ENCODE peak calls at places on chromosomes 7 and 10, in six cellular contexts. One of them, this sample, is unnamed.

GRCh38 chr10:45471531-45472310 is 97.7 kb downstream of the ALOX5 start:
- DNase-seq in prostate gland: no peak
- DNase-seq in A549: no peak
- DNase-seq in IMR-90: no peak
- DNase-seq in HepG2: peak; percentile 15
- DNase-seq in adrenal gland: no peak
- DNase-seq in this sample: no peak

GRCh38 chr10:646118-646524 is 43.3 kb downstream of the DIP2C start:
- DNase-seq in prostate gland: no peak
- DNase-seq in A549: no peak
- DNase-seq in IMR-90: no peak
- DNase-seq in HepG2: no peak
- DNase-seq in adrenal gland: no peak
- DNase-seq in this sample: no peak

GRCh38 chr7:110534241-110534931 is 556.5 kb upstream of the LRRN3 start:
- DNase-seq in prostate gland: peak; percentile 31
- DNase-seq in A549: peak; percentile 29
- DNase-seq in IMR-90: peak; percentile 71
- DNase-seq in HepG2: peak; percentile 4
- DNase-seq in adrenal gland: peak; percentile 38
- DNase-seq in this sample: peak; percentile 60

GRCh38 chr10:118590334-118590733 is 5.1 kb downstream of the PRLHR start:
- DNase-seq in prostate gland: peak; percentile 85
- DNase-seq in A549: no peak
- DNase-seq in IMR-90: no peak
- DNase-seq in HepG2: no peak
- DNase-seq in adrenal gland: peak; percentile 90
- DNase-seq in this sample: peak; percentile 91

GRCh38 chr10:60425392-60426110 is 35.9 kb upstream of the ANK3 start:
- DNase-seq in prostate gland: no peak
- DNase-seq in A549: no peak
- DNase-seq in IMR-90: peak; percentile 67
- DNase-seq in HepG2: no peak
- DNase-seq in adrenal gland: no peak
- DNase-seq in this sample: no peak

GRCh38 chr10:85655394-85655793 is 711.2 kb downstream of the GRID1 start:
- DNase-seq in prostate gland: no peak
- DNase-seq in A549: no peak
- DNase-seq in IMR-90: no peak
- DNase-seq in HepG2: no peak
- DNase-seq in adrenal gland: no peak
- DNase-seq in this sample: no peak

GRCh38 chr7:157300406-157300770 is 36.4 kb upstream of the DNAJB6 start:
- DNase-seq in prostate gland: no peak
- DNase-seq in A549: no peak
- DNase-seq in IMR-90: no peak
- DNase-seq in HepG2: no peak
- DNase-seq in adrenal gland: no peak
- DNase-seq in this sample: no peak

GRCh38 chr7:74612015-74612829 is 45.3 kb upstream of the GTF2I start:
- DNase-seq in prostate gland: peak; percentile 49
- DNase-seq in A549: no peak
- DNase-seq in IMR-90: no peak
- DNase-seq in HepG2: peak; percentile 74
- DNase-seq in adrenal gland: no peak
- DNase-seq in this sample: peak; percentile 83

GRCh38 chr10:7408494-7409044 is 2.3 kb downstream of the SFMBT2 start:
- DNase-seq in prostate gland: peak; percentile 56
- DNase-seq in A549: peak; percentile 64
- DNase-seq in IMR-90: peak; percentile 17
- DNase-seq in HepG2: no peak
- DNase-seq in adrenal gland: peak; percentile 63
- DNase-seq in this sample: peak; percentile 73

GRCh38 chr7:139744768-139745250 is 33.0 kb downstream of the HIPK2 start:
- DNase-seq in prostate gland: no peak
- DNase-seq in A549: no peak
- DNase-seq in IMR-90: no peak
- DNase-seq in HepG2: no peak
- DNase-seq in adrenal gland: no peak
- DNase-seq in this sample: peak; percentile 43

GRCh38 chr10:30039567-30039966 is 19.8 kb downstream of the JCAD start:
- DNase-seq in prostate gland: no peak
- DNase-seq in A549: no peak
- DNase-seq in IMR-90: no peak
- DNase-seq in HepG2: no peak
- DNase-seq in adrenal gland: no peak
- DNase-seq in this sample: peak; percentile 73

GRCh38 chr10:61754553-61755540 is 92.1 kb downstream of the CABCOCO1 start:
- DNase-seq in prostate gland: no peak
- DNase-seq in A549: no peak
- DNase-seq in IMR-90: peak; percentile 35
- DNase-seq in HepG2: no peak
- DNase-seq in adrenal gland: no peak
- DNase-seq in this sample: no peak

GRCh38 chr7:99001482-99002145 is 123.3 kb downstream of the TRRAP start:
- DNase-seq in prostate gland: no peak
- DNase-seq in A549: no peak
- DNase-seq in IMR-90: no peak
- DNase-seq in HepG2: no peak
- DNase-seq in adrenal gland: no peak
- DNase-seq in this sample: peak; percentile 7

GRCh38 chr10:74206727-74207126 is 55.7 kb downstream of the ADK start:
- DNase-seq in prostate gland: peak; percentile 64
- DNase-seq in A549: no peak
- DNase-seq in IMR-90: no peak
- DNase-seq in HepG2: no peak
- DNase-seq in adrenal gland: no peak
- DNase-seq in this sample: no peak

GRCh38 chr7:149427096-149427680 is 33.7 kb downstream of the ZNF777 start:
- DNase-seq in prostate gland: no peak
- DNase-seq in A549: no peak
- DNase-seq in IMR-90: no peak
- DNase-seq in HepG2: no peak
- DNase-seq in adrenal gland: no peak
- DNase-seq in this sample: no peak

GRCh38 chr10:94193466-94193924 is 169.2 kb downstream of the NOC3L start:
- DNase-seq in prostate gland: no peak
- DNase-seq in A549: no peak
- DNase-seq in IMR-90: peak; percentile 90
- DNase-seq in HepG2: no peak
- DNase-seq in adrenal gland: no peak
- DNase-seq in this sample: no peak

GRCh38 chr10:131862548-131862947 is 38.3 kb upstream of the PPP2R2D start:
- DNase-seq in prostate gland: no peak
- DNase-seq in A549: no peak
- DNase-seq in IMR-90: no peak
- DNase-seq in HepG2: peak; percentile 38
- DNase-seq in adrenal gland: no peak
- DNase-seq in this sample: no peak

GRCh38 chr10:36538945-36539586 is 586.3 kb upstream of the ANKRD30A start:
- DNase-seq in prostate gland: no peak
- DNase-seq in A549: no peak
- DNase-seq in IMR-90: peak; percentile 87
- DNase-seq in HepG2: no peak
- DNase-seq in adrenal gland: no peak
- DNase-seq in this sample: no peak

GRCh38 chr10:107163904-107164861 is at the start of gene SORCS1:
- DNase-seq in prostate gland: no peak
- DNase-seq in A549: no peak
- DNase-seq in IMR-90: no peak
- DNase-seq in HepG2: no peak
- DNase-seq in adrenal gland: no peak
- DNase-seq in this sample: peak; percentile 60

GRCh38 chr7:45720989-45721388 is 146.8 kb downstream of the ADCY1 start:
- DNase-seq in prostate gland: no peak
- DNase-seq in A549: no peak
- DNase-seq in IMR-90: no peak
- DNase-seq in HepG2: no peak
- DNase-seq in adrenal gland: no peak
- DNase-seq in this sample: no peak

GRCh38 chr10:124916098-124916584 is 25.8 kb upstream of the ZRANB1 start:
- DNase-seq in prostate gland: no peak
- DNase-seq in A549: peak; percentile 28
- DNase-seq in IMR-90: peak; percentile 27
- DNase-seq in HepG2: no peak
- DNase-seq in adrenal gland: no peak
- DNase-seq in this sample: no peak

GRCh38 chr10:131792809-131793208 is 108.0 kb upstream of the PPP2R2D start:
- DNase-seq in prostate gland: no peak
- DNase-seq in A549: no peak
- DNase-seq in IMR-90: no peak
- DNase-seq in HepG2: no peak
- DNase-seq in adrenal gland: no peak
- DNase-seq in this sample: no peak

GRCh38 chr7:129782257-129783096 is 170.3 kb downstream of the UBE2H start:
- DNase-seq in prostate gland: no peak
- DNase-seq in A549: no peak
- DNase-seq in IMR-90: no peak
- DNase-seq in HepG2: no peak
- DNase-seq in adrenal gland: no peak
- DNase-seq in this sample: no peak

GRCh38 chr7:127239814-127240213 is 12.9 kb downstream of the GRM8 start:
- DNase-seq in prostate gland: no peak
- DNase-seq in A549: no peak
- DNase-seq in IMR-90: no peak
- DNase-seq in HepG2: no peak
- DNase-seq in adrenal gland: no peak
- DNase-seq in this sample: no peak

GRCh38 chr7:66283003-66283920 is 78.1 kb downstream of the TPST1 start:
- DNase-seq in prostate gland: no peak
- DNase-seq in A549: peak; percentile 25
- DNase-seq in IMR-90: peak; percentile 89
- DNase-seq in HepG2: no peak
- DNase-seq in adrenal gland: no peak
- DNase-seq in this sample: no peak

GRCh38 chr7:19009936-19010280 is 107.5 kb downstream of the TWIST1 start:
- DNase-seq in prostate gland: no peak
- DNase-seq in A549: no peak
- DNase-seq in IMR-90: peak; percentile 58
- DNase-seq in HepG2: no peak
- DNase-seq in adrenal gland: no peak
- DNase-seq in this sample: no peak

GRCh38 chr10:22252286-22252800 is 34.5 kb upstream of the EBLN1 start:
- DNase-seq in prostate gland: peak; percentile 56
- DNase-seq in A549: no peak
- DNase-seq in IMR-90: no peak
- DNase-seq in HepG2: no peak
- DNase-seq in adrenal gland: peak; percentile 47
- DNase-seq in this sample: peak; percentile 81

GRCh38 chr7:2032030-2032875 is 200.5 kb downstream of the MAD1L1 start:
- DNase-seq in prostate gland: no peak
- DNase-seq in A549: no peak
- DNase-seq in IMR-90: peak; percentile 59
- DNase-seq in HepG2: no peak
- DNase-seq in adrenal gland: no peak
- DNase-seq in this sample: no peak

DNA sequence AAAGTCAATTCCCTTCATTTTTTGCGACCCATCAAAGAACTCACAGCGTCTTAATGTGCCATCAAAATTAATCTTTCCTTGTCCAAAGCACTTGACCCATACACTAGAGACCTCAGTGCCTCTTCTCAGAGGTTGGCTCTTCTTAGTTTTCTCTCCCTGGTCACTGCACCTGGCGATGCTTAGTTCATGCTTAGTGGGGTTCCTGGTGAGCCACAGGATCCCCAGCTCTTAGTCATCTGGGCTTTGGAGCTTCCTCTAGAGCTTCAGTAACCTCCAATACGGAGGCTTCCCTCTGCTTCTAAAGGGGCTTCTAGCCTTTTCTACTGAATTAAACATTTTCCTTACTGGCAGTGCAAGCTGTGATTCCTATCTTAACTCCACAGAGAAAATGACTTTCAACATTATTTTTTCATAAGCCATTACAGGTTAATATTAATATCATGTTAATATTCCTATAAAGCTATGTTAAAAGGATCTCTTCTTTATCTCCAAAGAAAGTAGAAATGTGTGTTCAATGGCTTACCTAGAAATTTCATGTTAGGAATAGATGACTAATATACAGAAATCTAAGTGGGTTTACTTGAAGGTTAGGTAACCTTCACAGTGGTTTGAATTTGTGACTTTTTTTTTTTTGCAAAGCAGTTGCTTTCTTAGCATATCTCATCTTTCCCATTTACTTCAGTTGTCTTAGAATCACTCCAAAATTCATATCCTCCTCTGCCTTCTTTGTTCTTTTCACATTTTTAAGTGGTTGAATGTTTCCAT is 295.2 kb downstream of the CAMK1D start:
- DNase-seq in prostate gland: no peak
- DNase-seq in A549: no peak
- DNase-seq in IMR-90: no peak
- DNase-seq in HepG2: no peak
- DNase-seq in adrenal gland: no peak
- DNase-seq in this sample: no peak
- TF ChIP-seq POLR2A in prostate gland: no peak
- TF ChIP-seq POLR2A in A549: no peak
- TF ChIP-seq POLR2A in IMR-90: no peak
- TF ChIP-seq POLR2A in HepG2: no peak
- TF ChIP-seq POLR2A in adrenal gland: no peak
- TF ChIP-seq POLR2A in this sample: no peak

GRCh38 chr7:101367676-101368075 is 5.0 kb downstream of the COL26A1 start:
- DNase-seq in prostate gland: no peak
- DNase-seq in A549: no peak
- DNase-seq in IMR-90: no peak
- DNase-seq in HepG2: no peak
- DNase-seq in adrenal gland: no peak
- DNase-seq in this sample: no peak
- H3K4me3 ChIP-seq in prostate gland: no peak overlapping the region
- H3K4me3 ChIP-seq in A549: no peak overlapping the region
- H3K4me3 ChIP-seq in IMR-90: no peak overlapping the region
- H3K4me3 ChIP-seq in HepG2: no peak overlapping the region
- H3K4me3 ChIP-seq in adrenal gland: no peak overlapping the region
- H3K4me3 ChIP-seq in this sample: no peak overlapping the region

GRCh38 chr10:50398823-50399222 is 147.5 kb upstream of the ASAH2 start:
- DNase-seq in prostate gland: no peak
- DNase-seq in A549: no peak
- DNase-seq in IMR-90: no peak
- DNase-seq in HepG2: no peak
- DNase-seq in adrenal gland: no peak
- DNase-seq in this sample: no peak
- H3K4me1 ChIP-seq in prostate gland: no peaks in the 10 kb centered on the region
- H3K4me1 ChIP-seq in A549: peaks cover 70% of the 10 kb centered on the region
- H3K4me1 ChIP-seq in IMR-90: peaks cover 11% of the 10 kb centered on the region
- H3K4me1 ChIP-seq in HepG2: peaks cover 50% of the 10 kb centered on the region
- H3K4me1 ChIP-seq in adrenal gland: peaks cover 29% of the 10 kb centered on the region
- H3K4me1 ChIP-seq in this sample: no peaks in the 10 kb centered on the region

DNA sequence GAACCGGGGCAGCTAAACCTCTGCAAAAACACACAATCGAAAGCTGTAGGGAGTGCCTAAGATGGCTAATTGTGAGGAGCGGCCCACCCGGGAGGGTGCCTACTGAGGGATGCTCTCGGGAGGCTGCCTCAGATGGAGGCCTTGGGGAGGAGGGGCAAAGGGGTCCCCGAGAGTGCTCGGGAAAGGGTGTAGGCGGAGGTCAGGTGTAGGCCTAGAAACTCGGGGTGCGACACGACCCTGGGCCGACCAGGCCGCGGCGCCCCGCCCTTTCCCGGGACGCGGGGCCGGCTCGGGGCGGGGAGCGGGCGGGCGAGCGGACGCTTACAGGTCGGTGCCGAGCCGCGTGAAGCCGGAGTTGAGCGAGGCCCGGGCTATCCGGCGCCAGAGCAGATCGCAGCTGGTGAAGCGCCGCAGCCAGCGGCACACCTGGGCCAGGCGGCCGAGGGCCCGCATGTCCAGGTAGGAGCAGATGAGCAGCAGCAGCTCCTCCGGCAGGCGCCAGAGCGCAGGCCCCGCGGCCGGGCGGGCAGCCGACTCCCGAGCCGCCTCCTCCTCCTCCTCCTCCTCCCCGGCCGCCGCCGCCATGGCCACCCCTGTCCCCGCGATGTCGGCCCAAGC is 805 bp downstream of the FBXW4 start:
- DNase-seq in prostate gland: peak; percentile 60
- DNase-seq in A549: peak; percentile 57
- DNase-seq in IMR-90: peak; percentile 39
- DNase-seq in HepG2: peak; percentile 10
- DNase-seq in adrenal gland: peak; percentile 68
- DNase-seq in this sample: peak; percentile 80
- TF ChIP-seq POLR2A in prostate gland: peak; percentile 23
- TF ChIP-seq POLR2A in A549: peak; percentile 36
- TF ChIP-seq POLR2A in IMR-90: no peak
- TF ChIP-seq POLR2A in HepG2: peak; percentile 59
- TF ChIP-seq POLR2A in adrenal gland: peak; percentile 80
- TF ChIP-seq POLR2A in this sample: no peak